ENCODE peak calls at places on chromosomes 11 and 22, in seven cellular contexts. One of them, this sample, is unnamed.

GRCh38 chr11:15186146-15186545 is 71.4 kb downstream of the INSC start:
- DNase-seq in DMS53: no peak
- DNase-seq in stimulated activated CD8-positive, alpha-beta memory T cell treated with anti-CD3 and anti-CD28 coated beads, Interleukin-2, amount 100 ng/mL, for 1 hour: no peak
- DNase-seq in HT-29: no peak
- DNase-seq in adrenal gland: no peak
- DNase-seq in stimulated activated CD4-positive, alpha-beta T cell treated with anti-CD3 and anti-CD28 coated beads, Interleukin-15, amount 100 ng/mL, for 24 hours: no peak
- DNase-seq in naive B cell: no peak
- DNase-seq in this sample: no peak

GRCh38 chr22:39151329-39151975 is 1.0 kb downstream of the CBX7 start:
- DNase-seq in stimulated activated CD8-positive, alpha-beta memory T cell treated with anti-CD3 and anti-CD28 coated beads, Interleukin-2, amount 100 ng/mL, for 1 hour: no peak
- DNase-seq in naive B cell: no peak
- DNase-seq in DMS53: no peak
- DNase-seq in adrenal gland: peak; percentile 18
- DNase-seq in stimulated activated CD4-positive, alpha-beta T cell treated with anti-CD3 and anti-CD28 coated beads, Interleukin-15, amount 100 ng/mL, for 24 hours: no peak
- DNase-seq in HT-29: no peak
- DNase-seq in this sample: no peak

GRCh38 chr11:36292311-36292722 is 3.1 kb upstream of the COMMD9 start:
- DNase-seq in stimulated activated CD4-positive, alpha-beta T cell treated with anti-CD3 and anti-CD28 coated beads, Interleukin-15, amount 100 ng/mL, for 24 hours: no peak
- DNase-seq in naive B cell: peak; percentile 58
- DNase-seq in DMS53: peak; percentile 59
- DNase-seq in HT-29: peak; percentile 78
- DNase-seq in adrenal gland: no peak
- DNase-seq in stimulated activated CD8-positive, alpha-beta memory T cell treated with anti-CD3 and anti-CD28 coated beads, Interleukin-2, amount 100 ng/mL, for 1 hour: no peak
- DNase-seq in this sample: peak; percentile 22

GRCh38 chr11:128472128-128473110 is 114.9 kb downstream of the ETS1 start:
- DNase-seq in DMS53: peak; percentile 49
- DNase-seq in adrenal gland: no peak
- DNase-seq in naive B cell: no peak
- DNase-seq in stimulated activated CD4-positive, alpha-beta T cell treated with anti-CD3 and anti-CD28 coated beads, Interleukin-15, amount 100 ng/mL, for 24 hours: peak; percentile 78
- DNase-seq in HT-29: peak; percentile 73
- DNase-seq in stimulated activated CD8-positive, alpha-beta memory T cell treated with anti-CD3 and anti-CD28 coated beads, Interleukin-2, amount 100 ng/mL, for 1 hour: no peak
- DNase-seq in this sample: peak; percentile 83

GRCh38 chr22:38314140-38314991 is 2.9 kb downstream of the CSNK1E start:
- DNase-seq in stimulated activated CD4-positive, alpha-beta T cell treated with anti-CD3 and anti-CD28 coated beads, Interleukin-15, amount 100 ng/mL, for 24 hours: no peak
- DNase-seq in DMS53: no peak
- DNase-seq in adrenal gland: no peak
- DNase-seq in naive B cell: no peak
- DNase-seq in HT-29: no peak
- DNase-seq in stimulated activated CD8-positive, alpha-beta memory T cell treated with anti-CD3 and anti-CD28 coated beads, Interleukin-2, amount 100 ng/mL, for 1 hour: no peak
- DNase-seq in this sample: no peak

GRCh38 chr11:10673476-10674062 is 20.0 kb downstream of the IRAG1 start:
- DNase-seq in stimulated activated CD4-positive, alpha-beta T cell treated with anti-CD3 and anti-CD28 coated beads, Interleukin-15, amount 100 ng/mL, for 24 hours: no peak
- DNase-seq in naive B cell: no peak
- DNase-seq in stimulated activated CD8-positive, alpha-beta memory T cell treated with anti-CD3 and anti-CD28 coated beads, Interleukin-2, amount 100 ng/mL, for 1 hour: no peak
- DNase-seq in adrenal gland: no peak
- DNase-seq in DMS53: peak; percentile 25
- DNase-seq in HT-29: no peak
- DNase-seq in this sample: no peak

GRCh38 chr11:60077216-60077817 is 11.1 kb upstream of the MS4A2 start:
- DNase-seq in stimulated activated CD8-positive, alpha-beta memory T cell treated with anti-CD3 and anti-CD28 coated beads, Interleukin-2, amount 100 ng/mL, for 1 hour: no peak
- DNase-seq in stimulated activated CD4-positive, alpha-beta T cell treated with anti-CD3 and anti-CD28 coated beads, Interleukin-15, amount 100 ng/mL, for 24 hours: no peak
- DNase-seq in naive B cell: no peak
- DNase-seq in adrenal gland: no peak
- DNase-seq in HT-29: no peak
- DNase-seq in DMS53: no peak
- DNase-seq in this sample: no peak

GRCh38 chr22:49751968-49752597 is 75.6 kb downstream of the BRD1 start:
- DNase-seq in naive B cell: no peak
- DNase-seq in stimulated activated CD8-positive, alpha-beta memory T cell treated with anti-CD3 and anti-CD28 coated beads, Interleukin-2, amount 100 ng/mL, for 1 hour: no peak
- DNase-seq in stimulated activated CD4-positive, alpha-beta T cell treated with anti-CD3 and anti-CD28 coated beads, Interleukin-15, amount 100 ng/mL, for 24 hours: no peak
- DNase-seq in DMS53: no peak
- DNase-seq in HT-29: no peak
- DNase-seq in adrenal gland: no peak
- DNase-seq in this sample: no peak

GRCh38 chr11:58394195-58394594 is 12.5 kb downstream of the OR5B3 start:
- DNase-seq in stimulated activated CD8-positive, alpha-beta memory T cell treated with anti-CD3 and anti-CD28 coated beads, Interleukin-2, amount 100 ng/mL, for 1 hour: no peak
- DNase-seq in DMS53: peak; percentile 3
- DNase-seq in stimulated activated CD4-positive, alpha-beta T cell treated with anti-CD3 and anti-CD28 coated beads, Interleukin-15, amount 100 ng/mL, for 24 hours: no peak
- DNase-seq in adrenal gland: no peak
- DNase-seq in HT-29: no peak
- DNase-seq in naive B cell: no peak
- DNase-seq in this sample: no peak

GRCh38 chr22:20782601-20783299 is 8.8 kb downstream of the SERPIND1 start:
- DNase-seq in adrenal gland: no peak
- DNase-seq in HT-29: no peak
- DNase-seq in naive B cell: no peak
- DNase-seq in DMS53: no peak
- DNase-seq in stimulated activated CD8-positive, alpha-beta memory T cell treated with anti-CD3 and anti-CD28 coated beads, Interleukin-2, amount 100 ng/mL, for 1 hour: no peak
- DNase-seq in stimulated activated CD4-positive, alpha-beta T cell treated with anti-CD3 and anti-CD28 coated beads, Interleukin-15, amount 100 ng/mL, for 24 hours: no peak
- DNase-seq in this sample: no peak

GRCh38 chr11:64694821-64695365 is 28.1 kb downstream of the NRXN2 start:
- DNase-seq in stimulated activated CD8-positive, alpha-beta memory T cell treated with anti-CD3 and anti-CD28 coated beads, Interleukin-2, amount 100 ng/mL, for 1 hour: no peak
- DNase-seq in adrenal gland: no peak
- DNase-seq in DMS53: peak; percentile 63
- DNase-seq in naive B cell: peak; percentile 31
- DNase-seq in HT-29: no peak
- DNase-seq in stimulated activated CD4-positive, alpha-beta T cell treated with anti-CD3 and anti-CD28 coated beads, Interleukin-15, amount 100 ng/mL, for 24 hours: no peak
- DNase-seq in this sample: no peak

GRCh38 chr11:80987161-80987560 is 1546.3 kb upstream of the TENM4 start:
- DNase-seq in stimulated activated CD8-positive, alpha-beta memory T cell treated with anti-CD3 and anti-CD28 coated beads, Interleukin-2, amount 100 ng/mL, for 1 hour: no peak
- DNase-seq in HT-29: no peak
- DNase-seq in naive B cell: no peak
- DNase-seq in adrenal gland: no peak
- DNase-seq in stimulated activated CD4-positive, alpha-beta T cell treated with anti-CD3 and anti-CD28 coated beads, Interleukin-15, amount 100 ng/mL, for 24 hours: no peak
- DNase-seq in DMS53: no peak
- DNase-seq in this sample: no peak

GRCh38 chr11:128892866-128893565 is 1.9 kb downstream of the KCNJ5 start:
- DNase-seq in naive B cell: no peak
- DNase-seq in DMS53: peak; percentile 24
- DNase-seq in stimulated activated CD8-positive, alpha-beta memory T cell treated with anti-CD3 and anti-CD28 coated beads, Interleukin-2, amount 100 ng/mL, for 1 hour: no peak
- DNase-seq in adrenal gland: no peak
- DNase-seq in stimulated activated CD4-positive, alpha-beta T cell treated with anti-CD3 and anti-CD28 coated beads, Interleukin-15, amount 100 ng/mL, for 24 hours: no peak
- DNase-seq in HT-29: peak; percentile 32
- DNase-seq in this sample: no peak

GRCh38 chr11:10038916-10039315 is 255.1 kb downstream of the SBF2 start:
- DNase-seq in naive B cell: no peak
- DNase-seq in stimulated activated CD4-positive, alpha-beta T cell treated with anti-CD3 and anti-CD28 coated beads, Interleukin-15, amount 100 ng/mL, for 24 hours: no peak
- DNase-seq in HT-29: no peak
- DNase-seq in stimulated activated CD8-positive, alpha-beta memory T cell treated with anti-CD3 and anti-CD28 coated beads, Interleukin-2, amount 100 ng/mL, for 1 hour: no peak
- DNase-seq in adrenal gland: no peak
- DNase-seq in DMS53: no peak
- DNase-seq in this sample: no peak

GRCh38 chr11:69811431-69811830 is 7.8 kb downstream of the FGF3 start:
- DNase-seq in adrenal gland: no peak
- DNase-seq in stimulated activated CD4-positive, alpha-beta T cell treated with anti-CD3 and anti-CD28 coated beads, Interleukin-15, amount 100 ng/mL, for 24 hours: no peak
- DNase-seq in HT-29: no peak
- DNase-seq in naive B cell: no peak
- DNase-seq in DMS53: no peak
- DNase-seq in stimulated activated CD8-positive, alpha-beta memory T cell treated with anti-CD3 and anti-CD28 coated beads, Interleukin-2, amount 100 ng/mL, for 1 hour: no peak
- DNase-seq in this sample: no peak

GRCh38 chr11:55707029-55707428 is 45.0 kb downstream of the OR4C6 start:
- DNase-seq in DMS53: peak; percentile 54
- DNase-seq in naive B cell: no peak
- DNase-seq in stimulated activated CD8-positive, alpha-beta memory T cell treated with anti-CD3 and anti-CD28 coated beads, Interleukin-2, amount 100 ng/mL, for 1 hour: no peak
- DNase-seq in stimulated activated CD4-positive, alpha-beta T cell treated with anti-CD3 and anti-CD28 coated beads, Interleukin-15, amount 100 ng/mL, for 24 hours: no peak
- DNase-seq in HT-29: peak; percentile 73
- DNase-seq in adrenal gland: no peak
- DNase-seq in this sample: no peak

GRCh38 chr22:37228106-37229011 is 15.7 kb downstream of the RAC2 start:
- DNase-seq in stimulated activated CD4-positive, alpha-beta T cell treated with anti-CD3 and anti-CD28 coated beads, Interleukin-15, amount 100 ng/mL, for 24 hours: peak; percentile 67
- DNase-seq in DMS53: no peak
- DNase-seq in HT-29: no peak
- DNase-seq in adrenal gland: peak; percentile 35
- DNase-seq in stimulated activated CD8-positive, alpha-beta memory T cell treated with anti-CD3 and anti-CD28 coated beads, Interleukin-2, amount 100 ng/mL, for 1 hour: no peak
- DNase-seq in naive B cell: peak; percentile 23
- DNase-seq in this sample: peak; percentile 69

GRCh38 chr22:30266445-30267381 is at the start of gene OSM:
- DNase-seq in HT-29: no peak
- DNase-seq in stimulated activated CD4-positive, alpha-beta T cell treated with anti-CD3 and anti-CD28 coated beads, Interleukin-15, amount 100 ng/mL, for 24 hours: peak; percentile 86
- DNase-seq in stimulated activated CD8-positive, alpha-beta memory T cell treated with anti-CD3 and anti-CD28 coated beads, Interleukin-2, amount 100 ng/mL, for 1 hour: peak; percentile 35
- DNase-seq in DMS53: no peak
- DNase-seq in adrenal gland: peak; percentile 62
- DNase-seq in naive B cell: peak; percentile 72
- DNase-seq in this sample: peak; percentile 90

GRCh38 chr11:134287561-134287960 is 11.4 kb downstream of the GLB1L3 start:
- DNase-seq in naive B cell: no peak
- DNase-seq in HT-29: no peak
- DNase-seq in stimulated activated CD4-positive, alpha-beta T cell treated with anti-CD3 and anti-CD28 coated beads, Interleukin-15, amount 100 ng/mL, for 24 hours: no peak
- DNase-seq in adrenal gland: no peak
- DNase-seq in DMS53: no peak
- DNase-seq in stimulated activated CD8-positive, alpha-beta memory T cell treated with anti-CD3 and anti-CD28 coated beads, Interleukin-2, amount 100 ng/mL, for 1 hour: no peak
- DNase-seq in this sample: no peak

GRCh38 chr11:10418259-10418949 is 36.7 kb upstream of the AMPD3 start:
- DNase-seq in HT-29: no peak
- DNase-seq in stimulated activated CD8-positive, alpha-beta memory T cell treated with anti-CD3 and anti-CD28 coated beads, Interleukin-2, amount 100 ng/mL, for 1 hour: no peak
- DNase-seq in DMS53: no peak
- DNase-seq in naive B cell: no peak
- DNase-seq in adrenal gland: no peak
- DNase-seq in stimulated activated CD4-positive, alpha-beta T cell treated with anti-CD3 and anti-CD28 coated beads, Interleukin-15, amount 100 ng/mL, for 24 hours: no peak
- DNase-seq in this sample: no peak

GRCh38 chr22:38316340-38317236 is 645 bp downstream of the CSNK1E start:
- DNase-seq in adrenal gland: peak; percentile 76
- DNase-seq in HT-29: peak; percentile 36
- DNase-seq in naive B cell: peak; percentile 56
- DNase-seq in stimulated activated CD8-positive, alpha-beta memory T cell treated with anti-CD3 and anti-CD28 coated beads, Interleukin-2, amount 100 ng/mL, for 1 hour: no peak
- DNase-seq in stimulated activated CD4-positive, alpha-beta T cell treated with anti-CD3 and anti-CD28 coated beads, Interleukin-15, amount 100 ng/mL, for 24 hours: peak; percentile 54
- DNase-seq in DMS53: peak; percentile 46
- DNase-seq in this sample: peak; percentile 57

GRCh38 chr11:113449743-113450142 is 25.5 kb downstream of the DRD2 start:
- DNase-seq in adrenal gland: no peak
- DNase-seq in stimulated activated CD4-positive, alpha-beta T cell treated with anti-CD3 and anti-CD28 coated beads, Interleukin-15, amount 100 ng/mL, for 24 hours: no peak
- DNase-seq in HT-29: no peak
- DNase-seq in naive B cell: no peak
- DNase-seq in DMS53: no peak
- DNase-seq in stimulated activated CD8-positive, alpha-beta memory T cell treated with anti-CD3 and anti-CD28 coated beads, Interleukin-2, amount 100 ng/mL, for 1 hour: no peak
- DNase-seq in this sample: no peak

GRCh38 chr11:69746780-69747742 is 28.1 kb downstream of the FGF4 start:
- DNase-seq in stimulated activated CD8-positive, alpha-beta memory T cell treated with anti-CD3 and anti-CD28 coated beads, Interleukin-2, amount 100 ng/mL, for 1 hour: no peak
- DNase-seq in adrenal gland: no peak
- DNase-seq in stimulated activated CD4-positive, alpha-beta T cell treated with anti-CD3 and anti-CD28 coated beads, Interleukin-15, amount 100 ng/mL, for 24 hours: no peak
- DNase-seq in naive B cell: no peak
- DNase-seq in DMS53: no peak
- DNase-seq in HT-29: no peak
- DNase-seq in this sample: no peak

GRCh38 chr11:24324211-24324610 is 172.6 kb upstream of the LUZP2 start:
- DNase-seq in stimulated activated CD4-positive, alpha-beta T cell treated with anti-CD3 and anti-CD28 coated beads, Interleukin-15, amount 100 ng/mL, for 24 hours: no peak
- DNase-seq in HT-29: no peak
- DNase-seq in stimulated activated CD8-positive, alpha-beta memory T cell treated with anti-CD3 and anti-CD28 coated beads, Interleukin-2, amount 100 ng/mL, for 1 hour: no peak
- DNase-seq in DMS53: peak; percentile 55
- DNase-seq in adrenal gland: no peak
- DNase-seq in naive B cell: no peak
- DNase-seq in this sample: no peak

GRCh38 chr11:20397281-20397680 is 9.8 kb downstream of the PRMT3 start:
- DNase-seq in DMS53: peak; percentile 75
- DNase-seq in HT-29: peak; percentile 60
- DNase-seq in adrenal gland: no peak
- DNase-seq in stimulated activated CD8-positive, alpha-beta memory T cell treated with anti-CD3 and anti-CD28 coated beads, Interleukin-2, amount 100 ng/mL, for 1 hour: no peak
- DNase-seq in stimulated activated CD4-positive, alpha-beta T cell treated with anti-CD3 and anti-CD28 coated beads, Interleukin-15, amount 100 ng/mL, for 24 hours: peak; percentile 8
- DNase-seq in naive B cell: no peak
- DNase-seq in this sample: no peak

GRCh38 chr11:73591743-73592142 is 6.2 kb downstream of the FAM168A start:
- DNase-seq in DMS53: no peak
- DNase-seq in naive B cell: no peak
- DNase-seq in stimulated activated CD8-positive, alpha-beta memory T cell treated with anti-CD3 and anti-CD28 coated beads, Interleukin-2, amount 100 ng/mL, for 1 hour: no peak
- DNase-seq in stimulated activated CD4-positive, alpha-beta T cell treated with anti-CD3 and anti-CD28 coated beads, Interleukin-15, amount 100 ng/mL, for 24 hours: no peak
- DNase-seq in HT-29: no peak
- DNase-seq in adrenal gland: no peak
- DNase-seq in this sample: no peak

GRCh38 chr11:94563848-94564442 is 3.2 kb upstream of the PIWIL4 start:
- DNase-seq in stimulated activated CD4-positive, alpha-beta T cell treated with anti-CD3 and anti-CD28 coated beads, Interleukin-15, amount 100 ng/mL, for 24 hours: no peak
- DNase-seq in naive B cell: no peak
- DNase-seq in HT-29: no peak
- DNase-seq in stimulated activated CD8-positive, alpha-beta memory T cell treated with anti-CD3 and anti-CD28 coated beads, Interleukin-2, amount 100 ng/mL, for 1 hour: no peak
- DNase-seq in adrenal gland: no peak
- DNase-seq in DMS53: no peak
- DNase-seq in this sample: no peak

GRCh38 chr11:93031386-93031785 is 61.9 kb downstream of the MTNR1B start:
- DNase-seq in stimulated activated CD4-positive, alpha-beta T cell treated with anti-CD3 and anti-CD28 coated beads, Interleukin-15, amount 100 ng/mL, for 24 hours: peak; percentile 5
- DNase-seq in HT-29: no peak
- DNase-seq in adrenal gland: no peak
- DNase-seq in DMS53: no peak
- DNase-seq in naive B cell: no peak
- DNase-seq in stimulated activated CD8-positive, alpha-beta memory T cell treated with anti-CD3 and anti-CD28 coated beads, Interleukin-2, amount 100 ng/mL, for 1 hour: no peak
- DNase-seq in this sample: peak; percentile 31

GRCh38 chr11:4684631-4685285 is 12.9 kb downstream of the OR51E2 start:
- DNase-seq in DMS53: peak; percentile 32
- DNase-seq in naive B cell: no peak
- DNase-seq in stimulated activated CD4-positive, alpha-beta T cell treated with anti-CD3 and anti-CD28 coated beads, Interleukin-15, amount 100 ng/mL, for 24 hours: no peak
- DNase-seq in stimulated activated CD8-positive, alpha-beta memory T cell treated with anti-CD3 and anti-CD28 coated beads, Interleukin-2, amount 100 ng/mL, for 1 hour: no peak
- DNase-seq in adrenal gland: no peak
- DNase-seq in HT-29: no peak
- DNase-seq in this sample: no peak

GRCh38 chr11:27204527-27204926 is 158.5 kb downstream of the CCDC34 start:
- DNase-seq in stimulated activated CD4-positive, alpha-beta T cell treated with anti-CD3 and anti-CD28 coated beads, Interleukin-15, amount 100 ng/mL, for 24 hours: peak; percentile 29
- DNase-seq in stimulated activated CD8-positive, alpha-beta memory T cell treated with anti-CD3 and anti-CD28 coated beads, Interleukin-2, amount 100 ng/mL, for 1 hour: no peak
- DNase-seq in DMS53: peak; percentile 50
- DNase-seq in HT-29: peak; percentile 56
- DNase-seq in adrenal gland: no peak
- DNase-seq in naive B cell: no peak
- DNase-seq in this sample: peak; percentile 36